ENCODE peak calls at places on chromosome 9, in nine cellular contexts. C, G, X, N, K, T, F, B and D are unnamed samples.

GRCh38 chr9:72441296-72442211 is 76.5 kb upstream of the ZFAND5 start:
- DNase-seq in N (peak), F (no peak), B (peak), X (no peak), C (no peak), K (no peak), G (no peak), T (no peak), D (no peak)

GRCh38 chr9:124040186-124040920 is 28.8 kb downstream of the LHX2 start:
- DNase-seq in K (peak), T (peak), F (no peak), N (peak), X (peak), C (no peak), B (peak), G (peak), D (peak)

GRCh38 chr9:112852741-112853505 is 37.8 kb downstream of the SLC46A2 start:
- DNase-seq in B (no peak), N (no peak), X (no peak), T (no peak), C (no peak), F (no peak), G (peak), K (no peak), D (no peak)

GRCh38 chr9:68500457-68501158 is 40.1 kb downstream of the TMEM252 start:
- DNase-seq in F (no peak), X (no peak), T (no peak), N (no peak), K (peak), C (no peak), B (no peak), G (no peak), D (peak)

GRCh38 chr9:8552732-8553131 is 753.2 kb upstream of the DMAC1 start:
- DNase-seq in B (no peak), X (no peak), G (no peak), K (no peak), C (no peak), F (no peak), T (no peak), N (no peak), D (no peak)

GRCh38 chr9:80994892-80995291 is 694.5 kb downstream of the TLE1 start:
- DNase-seq in F (no peak), N (peak), K (no peak), X (no peak), T (no peak), G (peak), B (no peak), C (no peak), D (peak)

GRCh38 chr9:92807757-92808725 is 43.4 kb upstream of the BICD2 start:
- DNase-seq in K (peak), B (peak), N (no peak), G (no peak), C (no peak), F (no peak), T (peak), X (no peak), D (no peak)

GRCh38 chr9:114988962-114989599 is 58.7 kb upstream of the TNFSF8 start:
- DNase-seq in K (no peak), T (no peak), F (no peak), N (no peak), C (no peak), G (peak), X (no peak), B (no peak), D (no peak)

GRCh38 chr9:81132318-81132717 is 557.0 kb downstream of the TLE1 start:
- DNase-seq in X (no peak), C (no peak), G (peak), B (no peak), K (no peak), N (no peak), T (no peak), F (no peak), D (peak)

GRCh38 chr9:10562581-10563343 is 50.0 kb downstream of the PTPRD start:
- DNase-seq in N (peak), T (no peak), C (no peak), G (no peak), F (no peak), B (no peak), K (peak), X (no peak), D (peak)

GRCh38 chr9:112015736-112016135 is 119.1 kb downstream of the UGCG start:
- DNase-seq in G (no peak), N (no peak), K (no peak), T (no peak), F (no peak), B (no peak), X (no peak), C (no peak), D (no peak)

DNA sequence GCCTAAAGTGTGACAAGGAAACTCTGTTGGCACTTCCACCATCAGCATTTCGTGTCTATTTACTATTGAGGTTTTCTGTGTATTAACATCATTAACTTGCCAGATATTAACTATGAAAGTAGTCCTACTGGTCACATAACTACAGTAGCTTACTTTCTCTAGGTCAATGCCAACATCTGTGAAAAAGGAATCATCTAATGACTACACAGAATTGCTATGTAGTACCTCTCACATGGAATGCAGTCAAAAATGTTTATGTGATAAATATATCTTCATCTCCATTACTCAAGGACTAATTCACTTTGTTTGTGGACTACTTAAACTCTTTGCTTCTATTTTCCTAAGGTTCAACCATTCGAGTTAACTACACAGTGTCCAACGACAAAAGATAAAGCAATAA is 2.1 kb downstream of the SCAI start:
- DNase-seq in G (no peak), F (no peak), T (no peak), X (no peak), B (no peak), C (no peak), K (no peak), N (no peak), D (no peak)
- H3K4me3 ChIP-seq in G (no peak), F (no peak), T (no peak), X (no peak), B (no peak), C (no peak), K (no peak), N (no peak), D (no peak)

DNA sequence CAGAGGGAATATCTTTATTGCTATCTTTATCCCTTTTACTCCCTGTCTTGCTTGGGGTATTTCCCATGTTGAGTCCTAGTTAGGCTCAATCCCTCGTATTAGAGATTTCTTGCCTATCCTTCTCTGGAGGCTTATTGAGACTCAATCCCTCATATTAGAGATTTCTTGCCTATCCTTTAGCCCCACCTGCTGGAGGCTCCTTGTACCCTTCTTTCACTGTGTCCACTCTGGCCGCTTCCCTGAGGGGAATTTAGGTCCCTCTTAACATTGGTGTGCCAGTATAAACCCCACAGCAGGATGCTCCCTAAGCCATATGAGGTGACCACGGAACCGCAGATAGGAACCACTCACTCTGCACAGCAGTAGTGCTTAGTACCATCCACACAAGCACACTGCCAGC is 110.7 kb upstream of the MAMDC2 start:
- DNase-seq in K (peak), T (peak), C (peak), F (no peak), G (peak), B (peak), X (no peak), N (peak), D (no peak)
- TF ChIP-seq CTCF in K (peak), T (peak), C (peak), F (no peak), G (no peak), B (peak), X (no peak), N (peak), D (peak)

DNA sequence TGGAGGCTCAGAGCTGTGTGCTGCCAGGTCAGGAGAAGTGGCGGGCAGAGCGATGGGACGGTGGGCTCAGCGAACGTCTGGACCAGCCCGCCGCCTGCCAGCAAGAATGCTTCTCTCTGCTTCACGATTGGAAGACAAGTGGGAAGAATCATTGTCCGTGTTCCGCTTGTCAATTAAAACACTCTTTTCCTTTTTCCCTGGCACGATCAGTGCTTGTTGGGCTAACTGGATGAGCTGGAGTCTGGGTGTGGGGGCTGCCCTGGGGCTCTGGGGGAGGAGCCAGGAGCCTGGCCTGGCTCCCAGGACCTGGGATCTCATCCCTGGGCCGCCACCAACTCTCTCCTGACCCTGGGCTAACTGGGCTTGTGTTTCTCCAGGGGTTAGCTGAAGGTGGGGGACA is 1.7 kb downstream of the COL5A1 start:
- DNase-seq in C (no peak), K (no peak), X (no peak), G (no peak), F (no peak), T (no peak), B (peak), N (peak), D (peak)
- H3K4me3 ChIP-seq in C (no peak), K (peak), X (peak), G (no peak), F (no peak), T (no peak), B (peak), N (peak), D (peak)

GRCh38 chr9:2373648-2374047 is 247.9 kb upstream of the VLDLR start:
- DNase-seq in N (no peak), G (no peak), K (no peak), B (no peak), F (no peak), X (no peak), C (no peak), T (no peak), D (no peak)
- TF ChIP-seq CTCF in N (no peak), G (no peak), K (no peak), B (no peak), F (no peak), X (no peak), C (no peak), T (no peak), D (no peak)

DNA sequence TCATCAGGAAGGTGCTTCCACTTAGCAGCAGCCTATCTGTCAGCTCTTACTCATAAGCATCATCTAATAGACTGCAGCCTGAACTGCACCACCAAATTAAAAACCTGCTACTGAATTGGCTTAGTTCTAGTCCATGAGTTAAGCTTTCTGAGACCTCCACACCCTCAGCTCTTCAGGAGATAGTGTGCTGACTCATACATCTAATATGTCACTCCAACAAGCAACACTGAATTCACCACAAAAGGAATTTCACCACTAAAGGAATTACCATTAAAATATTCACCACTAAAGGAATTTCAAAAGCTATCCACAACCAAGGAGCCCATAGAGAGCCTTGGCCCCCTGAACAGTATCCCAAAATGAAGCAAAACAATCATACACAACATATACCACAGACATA is 418.5 kb upstream of the RORB start:
- DNase-seq in T (no peak), N (no peak), X (no peak), K (no peak), F (no peak), C (no peak), B (no peak), G (no peak), D (peak)
- H3K4me3 ChIP-seq in T (no peak), N (no peak), X (no peak), K (no peak), F (no peak), C (no peak), B (no peak), G (no peak), D (no peak)